ENCODE peak calls at places on chromosome 4, in four cellular contexts. Z is transverse colon, B is spleen, P is heart left ventricle. H is an unnamed sample.

GRCh38 chr4:155924637-155925036 is 21.1 kb downstream of the TDO2 start:
- DNase-seq in Z (no peak), B (no peak), P (no peak), H (no peak)

GRCh38 chr4:53489279-53489889 is 101.9 kb downstream of the LNX1 start:
- DNase-seq in Z (no peak), B (no peak), P (no peak), H (no peak)

GRCh38 chr4:5940470-5941203 is 47.8 kb upstream of the CRMP1 start:
- DNase-seq in Z (no peak), B (peak; percentile 42), P (no peak), H (no peak)

GRCh38 chr4:15670576-15670975 is 11.1 kb upstream of the FAM200B start:
- DNase-seq in Z (no peak), B (no peak), P (no peak), H (no peak)

GRCh38 chr4:126271266-126271665 is 956.5 kb downstream of the FAT4 start:
- DNase-seq in Z (no peak), B (no peak), P (no peak), H (no peak)

GRCh38 chr4:58138786-58139185 is 1028.6 kb upstream of the IGFBP7 start:
- DNase-seq in Z (no peak), B (no peak), P (no peak), H (no peak)

GRCh38 chr4:27176400-27176799 is 315.8 kb downstream of the STIM2 start:
- DNase-seq in Z (peak; percentile 25), B (no peak), P (no peak), H (no peak)

GRCh38 chr4:146643812-146644401 is 5.2 kb downstream of the POU4F2 start:
- DNase-seq in Z (no peak), B (no peak), P (no peak), H (no peak)

GRCh38 chr4:177239878-177240277 is 69.8 kb upstream of the NEIL3 start:
- DNase-seq in Z (no peak), B (no peak), P (no peak), H (no peak)

GRCh38 chr4:141155586-141155985 is 22.3 kb upstream of the RNF150 start:
- DNase-seq in Z (no peak), B (no peak), P (no peak), H (no peak)

GRCh38 chr4:653080-653821 is 20.8 kb downstream of the ATP5ME start:
- DNase-seq in Z (no peak), B (peak; percentile 74), P (peak; percentile 50), H (no peak)

GRCh38 chr4:48680848-48681568 is 99.1 kb downstream of the FRYL start:
- DNase-seq in Z (no peak), B (no peak), P (no peak), H (no peak)

GRCh38 chr4:122692641-122693520 is 39.6 kb upstream of the BBS12 start:
- DNase-seq in Z (no peak), B (no peak), P (no peak), H (no peak)

GRCh38 chr4:118036336-118036735 is 2.0 kb downstream of the NDST3 start:
- DNase-seq in Z (no peak), B (no peak), P (no peak), H (no peak)

GRCh38 chr4:145480257-145480656 is 1.4 kb upstream of the SMAD1 start:
- DNase-seq in Z (no peak), B (no peak), P (no peak), H (no peak)

GRCh38 chr4:145481942-145482208 is 222 bp downstream of the SMAD1 start:
- DNase-seq in Z (no peak), B (no peak), P (no peak), H (no peak)

GRCh38 chr4:145481164-145481941 is at the start of gene SMAD1:
- DNase-seq in Z (peak; percentile 86), B (peak; percentile 87), P (peak; percentile 91), H (peak; percentile 43)

GRCh38 chr4:145484240-145484846 is 2.7 kb downstream of the SMAD1 start:
- DNase-seq in Z (no peak), B (no peak), P (no peak), H (no peak)

GRCh38 chr4:145482209-145483021 is 762 bp downstream of the SMAD1 start:
- DNase-seq in Z (peak; percentile 61), B (peak; percentile 80), P (peak; percentile 73), H (peak; percentile 38)
- TF ChIP-seq POLR2A in Z (peak; percentile 64), B (peak; percentile 17), P (no peak), H (peak; percentile 19)

GRCh38 chr4:186839122-186840037 is 115.7 kb upstream of the FAT1 start:
- DNase-seq in Z (no peak), B (no peak), P (no peak), H (peak; percentile 5)
- TF ChIP-seq POLR2A in Z (no peak), B (no peak), P (no peak), H (no peak)

DNA sequence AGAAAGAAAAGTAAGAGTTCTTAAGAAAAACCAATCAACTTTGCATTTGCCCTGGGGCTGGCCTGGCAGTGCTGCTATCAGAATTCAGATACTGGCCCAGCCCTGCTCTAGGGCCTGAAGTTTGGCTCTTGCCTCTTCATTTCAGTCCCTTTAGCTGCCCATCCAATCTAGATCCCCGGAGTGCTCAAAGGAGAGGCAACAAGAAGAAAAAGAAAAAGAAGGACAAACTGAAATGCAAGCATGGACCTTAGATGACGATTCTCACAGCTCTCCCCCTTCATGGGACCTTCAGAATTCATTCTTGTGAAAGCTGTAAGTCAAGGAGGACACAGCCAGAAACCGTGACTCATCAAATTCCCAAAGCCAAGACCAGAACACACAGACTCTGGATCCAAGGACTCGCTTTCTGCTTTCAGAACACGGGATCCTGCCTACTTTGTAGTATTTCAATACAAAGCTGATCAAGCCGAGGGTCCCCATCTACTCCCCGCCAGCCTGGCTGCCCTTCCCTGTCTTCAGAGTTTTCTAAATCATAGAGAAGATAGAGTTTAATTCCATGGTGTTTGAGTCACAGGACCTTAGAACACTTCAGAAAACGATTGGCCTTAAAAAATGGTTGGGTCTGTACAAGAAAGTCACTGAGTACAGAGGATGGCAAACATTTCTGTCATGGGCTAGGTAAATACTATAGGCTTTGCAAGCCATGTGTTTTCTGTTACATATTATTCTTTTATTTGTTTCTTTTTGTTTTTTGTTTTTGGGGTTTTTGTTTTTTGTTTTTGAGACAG is 103.7 kb downstream of the RBM47 start:
- DNase-seq in Z (no peak), B (no peak), P (no peak), H (no peak)
- TF ChIP-seq POLR2A in Z (no peak), B (no peak), P (no peak), H (no peak)

GRCh38 chr4:74934016-74934821 is 1.3 kb downstream of the PARM1 start:
- DNase-seq in Z (peak; percentile 54), B (peak; percentile 82), P (peak; percentile 59), H (no peak)
- TF ChIP-seq POLR2A in Z (no peak), B (no peak), P (no peak), H (no peak)

GRCh38 chr4:2928242-2929155 is 34.7 kb downstream of the NOP14 start:
- DNase-seq in Z (no peak), B (peak; percentile 66), P (no peak), H (no peak)

GRCh38 chr4:2927696-2928075 is 35.5 kb downstream of the NOP14 start:
- DNase-seq in Z (no peak), B (peak; percentile 43), P (no peak), H (no peak)

GRCh38 chr4:2930821-2931764 is 32.1 kb downstream of the NOP14 start:
- DNase-seq in Z (peak; percentile 45), B (peak; percentile 81), P (peak; percentile 67), H (no peak)

GRCh38 chr4:2930135-2930805 is 32.9 kb downstream of the NOP14 start:
- DNase-seq in Z (no peak), B (peak; percentile 64), P (peak; percentile 32), H (no peak)

GRCh38 chr4:2929469-2929868 is 33.7 kb downstream of the NOP14 start:
- DNase-seq in Z (no peak), B (peak; percentile 74), P (no peak), H (no peak)
- TF ChIP-seq POLR2A in Z (no peak), B (no peak), P (no peak), H (no peak)

GRCh38 chr4:153153339-153153851 is 50.8 kb upstream of the TRIM2 start:
- DNase-seq in Z (peak; percentile 72), B (peak; percentile 87), P (peak; percentile 66), H (peak; percentile 41)
- TF ChIP-seq POLR2A in Z (peak; percentile 58), B (no peak), P (no peak), H (no peak)

DNA sequence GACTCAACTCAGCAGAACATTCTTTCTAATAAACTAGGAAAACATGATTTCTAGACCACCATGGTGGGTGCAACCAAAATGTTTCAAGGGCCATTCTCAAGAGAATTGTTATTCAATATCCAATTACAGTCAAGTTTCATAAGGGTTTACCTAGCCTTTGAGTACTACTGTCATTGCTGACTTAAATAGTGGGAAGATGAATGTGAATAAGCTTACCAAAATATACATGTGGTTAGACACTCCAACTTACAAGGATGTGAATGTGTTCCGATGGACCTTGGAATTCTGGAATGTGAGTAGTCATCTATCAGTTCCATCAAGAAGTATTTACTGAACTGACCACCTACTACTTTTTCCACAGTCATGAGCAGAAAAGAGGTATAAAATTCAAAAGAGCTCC is 16.9 kb downstream of the SH3RF1 start:
- DNase-seq in Z (no peak), B (no peak), P (no peak), H (no peak)
- TF ChIP-seq POLR2A in Z (no peak), B (no peak), P (no peak), H (no peak)

H was measured in GM12891.